ENCODE peak calls at places on chromosomes 12 and 14, in four cellular contexts. Z is HT-29; I is activated naive CD4-positive, alpha-beta T cell; B is EL. G is an unnamed sample.

GRCh38 chr12:125100551-125101434 is 35.6 kb downstream of the AACS start:
- DNase-seq in Z (peak), I (no peak), B (no peak), G (no peak)

GRCh38 chr14:101947577-101947903 is 16.8 kb upstream of the DYNC1H1 start:
- DNase-seq in Z (no peak), I (no peak), B (no peak), G (no peak)

GRCh38 chr14:72543325-72543724 is 350.6 kb downstream of the DPF3 start:
- DNase-seq in Z (no peak), I (no peak), B (no peak), G (no peak)

GRCh38 chr12:108798551-108799221 is 58.7 kb downstream of the SSH1 start:
- DNase-seq in Z (no peak), I (no peak), B (peak), G (no peak)

GRCh38 chr12:538731-539539 is 79.2 kb downstream of the B4GALNT3 start:
- DNase-seq in Z (peak), I (peak), B (peak), G (no peak)

GRCh38 chr14:60515696-60516284 is 6.8 kb downstream of the SIX6 start:
- DNase-seq in Z (no peak), I (no peak), B (no peak), G (no peak)

GRCh38 chr12:105978686-105979085 is 160.1 kb downstream of the NUAK1 start:
- DNase-seq in Z (no peak), I (no peak), B (peak), G (no peak)

GRCh38 chr14:69288001-69288771 is 28.2 kb downstream of the GALNT16 start:
- DNase-seq in Z (no peak), I (no peak), B (peak), G (no peak)